ENCODE peak calls at places on chromosomes 11 and 22, in ten cellular contexts. I is lung; P is activated naive CD4-positive, alpha-beta T cell treated with anti-CD3 and anti-CD28 coated beads, Interleukin-2, amount 10 ng/mL, durations not matched to agents 7 days and 5 days; W is KBM-7; Q is memory B cell; U is Daoy; N is aorta; H is fibroblast of mammary gland; K is effector memory CD4-positive, alpha-beta T cell; M is retina. T is an unnamed sample.

GRCh38 chr11:117220999-117221774 is 10.7 kb downstream of the PCSK7 start:
- DNase-seq in K (no peak), U (no peak), I (no peak), N (peak; percentile 72), W (no peak), P (no peak), H (peak; percentile 26), M (no peak), Q (no peak), T (no peak)

GRCh38 chr11:73314121-73314948 is 6.3 kb downstream of the ARHGEF17 start:
- DNase-seq in P (no peak), H (peak; percentile 43), U (peak; percentile 57), K (no peak), I (peak; percentile 51), N (peak; percentile 64), W (peak; percentile 35), Q (no peak), M (no peak), T (no peak)

GRCh38 chr11:119876841-119877240 is 147.8 kb upstream of the NECTIN1 start:
- DNase-seq in N (no peak), W (no peak), Q (no peak), P (no peak), K (no peak), I (no peak), M (no peak), H (no peak), U (no peak), T (no peak)

GRCh38 chr22:45427114-45427513 is 13.6 kb downstream of the RIBC2 start:
- DNase-seq in Q (no peak), P (no peak), H (no peak), N (no peak), M (no peak), I (no peak), U (no peak), K (no peak), W (no peak), T (no peak)

GRCh38 chr11:46392421-46393230 is 1.1 kb upstream of the CHRM4 start:
- DNase-seq in M (peak; percentile 92), W (peak; percentile 89), K (peak; percentile 59), P (peak; percentile 87), U (peak; percentile 86), H (peak; percentile 72), I (peak; percentile 85), Q (peak; percentile 74), N (peak; percentile 90), T (peak; percentile 66)

GRCh38 chr11:123671534-123671933 is 17.1 kb upstream of the SCN3B start:
- DNase-seq in Q (no peak), U (no peak), K (no peak), N (no peak), W (no peak), P (no peak), H (no peak), M (no peak), I (no peak), T (no peak)

GRCh38 chr11:10539339-10539738 is 1.6 kb downstream of the RNF141 start:
- DNase-seq in P (no peak), K (no peak), I (no peak), M (no peak), N (no peak), W (no peak), Q (no peak), H (no peak), U (no peak), T (no peak)

GRCh38 chr11:63998558-63999348 is 12.5 kb downstream of the OTUB1 start:
- DNase-seq in P (no peak), M (peak; percentile 67), U (no peak), I (no peak), Q (no peak), W (no peak), K (no peak), N (no peak), H (no peak), T (no peak)

GRCh38 chr11:130449246-130449990 is 973 bp downstream of the ADAMTS15 start:
- DNase-seq in U (no peak), N (no peak), I (no peak), Q (no peak), H (no peak), P (no peak), W (no peak), M (peak; percentile 77), K (no peak), T (no peak)

GRCh38 chr22:20150381-20151275 is at the start of gene CCDC188:
- DNase-seq in M (no peak), Q (no peak), W (no peak), I (no peak), N (no peak), H (no peak), P (no peak), K (no peak), U (no peak), T (no peak)

GRCh38 chr11:18056561-18057181 is 10.6 kb upstream of the TPH1 start:
- DNase-seq in I (no peak), H (no peak), U (no peak), K (no peak), Q (no peak), P (no peak), N (no peak), M (no peak), W (no peak), T (no peak)

GRCh38 chr11:19243143-19243542 is 2.4 kb upstream of the E2F8 start:
- DNase-seq in M (no peak), U (no peak), P (no peak), W (no peak), H (no peak), N (no peak), K (no peak), I (no peak), Q (no peak), T (no peak)

GRCh38 chr22:19843857-19844422 is 10.7 kb downstream of the GNB1L start:
- DNase-seq in N (no peak), I (no peak), Q (no peak), P (no peak), K (no peak), U (peak; percentile 1), M (peak; percentile 11), H (no peak), W (no peak), T (no peak)

GRCh38 chr11:117009905-117010605 is 88.2 kb downstream of the SIK3 start:
- DNase-seq in P (no peak), H (no peak), I (no peak), K (no peak), U (no peak), Q (no peak), N (no peak), M (no peak), W (no peak), T (no peak)

GRCh38 chr11:65169164-65169641 is 830 bp upstream of the SPDYC start:
- DNase-seq in Q (no peak), P (no peak), N (no peak), U (peak; percentile 76), K (no peak), W (peak; percentile 52), I (no peak), H (no peak), M (no peak), T (no peak)

GRCh38 chr11:44192701-44193100 is 97.2 kb downstream of the EXT2 start:
- DNase-seq in Q (no peak), H (no peak), P (no peak), I (no peak), U (no peak), W (no peak), M (no peak), K (no peak), N (no peak), T (no peak)

GRCh38 chr11:72321381-72321996 is 77.5 kb upstream of the PHOX2A start:
- DNase-seq in I (no peak), Q (no peak), P (no peak), H (peak; percentile 77), M (no peak), W (no peak), U (peak; percentile 59), K (no peak), N (no peak), T (no peak)

GRCh38 chr11:112659185-112659584 is 302.0 kb upstream of the NCAM1 start:
- DNase-seq in P (no peak), I (no peak), N (no peak), U (no peak), K (no peak), W (no peak), M (no peak), H (no peak), Q (no peak), T (no peak)

GRCh38 chr11:13440100-13440855 is 22.7 kb downstream of the BTBD10 start:
- DNase-seq in P (no peak), Q (no peak), N (peak; percentile 44), I (peak; percentile 35), W (no peak), U (peak; percentile 79), K (no peak), M (peak; percentile 6), H (peak; percentile 96), T (peak; percentile 92)

GRCh38 chr11:25981998-25982397 is 349.9 kb upstream of the ANO3 start:
- DNase-seq in N (no peak), I (no peak), K (no peak), M (peak; percentile 51), P (no peak), H (peak; percentile 84), U (peak; percentile 8), Q (peak; percentile 30), W (peak; percentile 55), T (peak; percentile 61)

GRCh38 chr11:41245184-41245583 is 214.3 kb downstream of the LRRC4C start:
- DNase-seq in P (no peak), Q (no peak), I (no peak), M (no peak), U (no peak), W (no peak), H (no peak), K (no peak), N (peak; percentile 35), T (no peak)

GRCh38 chr22:37633693-37634504 is 5.6 kb upstream of the SH3BP1 start:
- DNase-seq in N (peak; percentile 96), M (peak; percentile 91), I (peak; percentile 72), Q (peak; percentile 66), U (peak; percentile 90), W (peak; percentile 97), K (no peak), H (peak; percentile 80), P (peak; percentile 67), T (peak; percentile 85)

GRCh38 chr11:72519220-72519881 is 85.0 kb upstream of the CLPB start:
- DNase-seq in N (no peak), H (no peak), Q (no peak), U (peak; percentile 21), P (peak; percentile 29), W (no peak), M (no peak), K (no peak), I (no peak), T (no peak)

GRCh38 chr11:44755553-44756505 is 29.1 kb downstream of the TSPAN18 start:
- DNase-seq in N (no peak), I (no peak), Q (no peak), K (no peak), U (peak; percentile 30), P (no peak), M (no peak), H (no peak), W (no peak), T (peak; percentile 72)

GRCh38 chr11:62985351-62985750 is 584 bp upstream of the SLC22A6 start:
- DNase-seq in M (no peak), P (no peak), Q (no peak), I (no peak), H (no peak), K (no peak), U (no peak), N (no peak), W (no peak), T (no peak)

GRCh38 chr11:17991799-17992433 is 20.9 kb downstream of the SERGEF start:
- DNase-seq in P (peak; percentile 66), I (no peak), N (no peak), U (peak; percentile 31), W (peak; percentile 27), K (no peak), M (peak; percentile 24), Q (peak; percentile 42), H (peak; percentile 66), T (peak; percentile 64)

GRCh38 chr22:33000342-33001280 is 57.6 kb downstream of the SYN3 start:
- DNase-seq in N (peak; percentile 60), U (peak; percentile 84), K (no peak), H (peak; percentile 49), M (peak; percentile 83), P (peak; percentile 34), W (peak; percentile 49), I (no peak), Q (peak; percentile 24), T (peak; percentile 45)

GRCh38 chr11:134532176-134532920 is 120.3 kb upstream of the B3GAT1 start:
- DNase-seq in Q (no peak), N (no peak), W (no peak), U (no peak), M (peak; percentile 85), I (no peak), H (no peak), P (peak; percentile 11), K (no peak), T (no peak)

T was measured in H4.